ENCODE peak calls at places on chromosomes 7 and 10, in eight cellular contexts. D is CD8-positive, alpha-beta T cell; F is HS-5; J is stimulated activated naive B cell treated with anti-CD40 and anti-IgM and Interleukin-4, amounts not matched to agents 10 μg/mL and 1 μg/mL and 100 μg/mL, for 72 hours; S is A549; Z is cardiac fibroblast; M is neural crest cell; V is SK-N-SH. H is an unnamed sample.

GRCh38 chr10:87740232-87740631 is 77.8 kb downstream of the ATAD1 start:
- DNase-seq in D (no peak), V (no peak), F (peak), J (no peak), M (no peak), Z (peak), S (no peak), H (no peak)

GRCh38 chr10:132876967-132877366 is 65.4 kb downstream of the CFAP46 start:
- DNase-seq in J (no peak), M (no peak), D (no peak), Z (no peak), V (no peak), S (no peak), F (no peak), H (no peak)

GRCh38 chr7:148941598-148942280 is 57.6 kb upstream of the EZH2 start:
- DNase-seq in M (peak), S (peak), Z (peak), F (peak), D (peak), J (peak), V (peak), H (no peak)

GRCh38 chr7:4700577-4701235 is 18.6 kb downstream of the FOXK1 start:
- DNase-seq in J (no peak), F (no peak), M (no peak), D (no peak), Z (peak), V (no peak), S (no peak), H (no peak)

GRCh38 chr7:128404826-128405344 is 4.9 kb downstream of the IMPDH1 start:
- DNase-seq in S (no peak), Z (peak), D (no peak), V (peak), F (no peak), J (no peak), M (no peak), H (no peak)

GRCh38 chr7:82423446-82423845 is 20.1 kb downstream of the CACNA2D1 start:
- DNase-seq in D (no peak), S (no peak), F (no peak), Z (peak), J (no peak), V (no peak), M (no peak), H (no peak)

GRCh38 chr7:409344-410281 is 110.0 kb downstream of the PDGFA start:
- DNase-seq in F (no peak), V (peak), M (no peak), S (no peak), J (no peak), D (no peak), Z (no peak), H (no peak)

GRCh38 chr7:1096156-1097119 is 8.5 kb downstream of the GPER1 start:
- DNase-seq in S (no peak), J (no peak), M (no peak), Z (no peak), F (no peak), D (no peak), V (peak), H (no peak)

GRCh38 chr7:67470256-67470751 is 473.7 kb downstream of the TYW1 start:
- DNase-seq in D (no peak), Z (no peak), S (no peak), V (no peak), F (no peak), M (peak), J (no peak), H (no peak)

GRCh38 chr10:61286695-61287094 is 166.5 kb downstream of the TMEM26 start:
- DNase-seq in D (no peak), Z (no peak), M (no peak), S (no peak), F (no peak), V (no peak), J (peak), H (no peak)

GRCh38 chr10:116472874-116473273 is 45.2 kb downstream of the PNLIPRP3 start:
- DNase-seq in Z (no peak), V (no peak), D (no peak), S (no peak), M (no peak), F (no peak), J (no peak), H (no peak)

GRCh38 chr7:33200282-33200681 is 70.9 kb downstream of the BBS9 start:
- DNase-seq in D (no peak), F (no peak), V (no peak), Z (no peak), S (no peak), J (no peak), M (no peak), H (no peak)

GRCh38 chr10:104327745-104328635 is 10.3 kb downstream of the ITPRIP start:
- DNase-seq in J (no peak), V (no peak), S (no peak), F (peak), D (no peak), M (peak), Z (peak), H (no peak)

GRCh38 chr7:17239683-17240521 is 58.5 kb upstream of the AHR start:
- DNase-seq in J (no peak), Z (peak), D (no peak), S (peak), M (no peak), F (peak), V (no peak), H (no peak)

H was measured in HS-27A.